ENCODE peak calls at places on chromosome 22, in four cellular contexts. I, Y, Z and O are unnamed samples.

GRCh38 chr22:25202290-25202921 is 2.7 kb downstream of the CRYBB3 start:
- DNase-seq in Z (peak; percentile 80), I (peak; percentile 52), Y (peak; percentile 71), O (peak; percentile 72)

GRCh38 chr22:46280999-46281623 is 13.3 kb downstream of the TTC38 start:
- DNase-seq in Y (no peak), I (no peak), Z (no peak), O (no peak)

GRCh38 chr22:30265851-30266444 is 703 bp downstream of the OSM start:
- DNase-seq in I (no peak), Y (no peak), Z (peak; percentile 87), O (no peak)

GRCh38 chr22:42459273-42460040 is 27.3 kb upstream of the NFAM1 start:
- DNase-seq in Z (no peak), Y (no peak), I (no peak), O (no peak)

GRCh38 chr22:18091478-18091877 is 13.7 kb downstream of the PEX26 start:
- DNase-seq in I (no peak), Z (no peak), Y (peak; percentile 47), O (no peak)

GRCh38 chr22:34105461-34106062 is 185.3 kb upstream of the LARGE1 start:
- DNase-seq in Z (peak; percentile 15), I (no peak), Y (peak; percentile 2), O (peak; percentile 67)

GRCh38 chr22:27129266-27129665 is 471.9 kb downstream of the MIAT start:
- DNase-seq in Y (peak; percentile 96), Z (no peak), I (no peak), O (no peak)

GRCh38 chr22:20046730-20047129 is 25.8 kb downstream of the TANGO2 start:
- DNase-seq in I (no peak), Y (no peak), Z (no peak), O (no peak)

GRCh38 chr22:43743929-43744643 is 68.0 kb downstream of the EFCAB6 start:
- DNase-seq in I (no peak), Y (no peak), Z (no peak), O (no peak)

GRCh38 chr22:38901111-38901641 is 29.2 kb upstream of the CBX6 start:
- DNase-seq in I (no peak), Y (no peak), Z (no peak), O (no peak)

GRCh38 chr22:46549565-46549840 is 12.1 kb upstream of the CELSR1 start:
- DNase-seq in I (no peak), Z (no peak), Y (no peak), O (no peak)

GRCh38 chr22:22032906-22033802 is 50.6 kb upstream of the TOP3B start:
- DNase-seq in I (no peak), Z (no peak), Y (no peak), O (no peak)

GRCh38 chr22:22031571-22031970 is 49.0 kb upstream of the TOP3B start:
- DNase-seq in Y (no peak), Z (no peak), I (no peak), O (no peak)

GRCh38 chr22:22032099-22032905 is 49.7 kb upstream of the TOP3B start:
- DNase-seq in Y (no peak), I (no peak), Z (no peak), O (no peak)

GRCh38 chr22:22031183-22031560 is 48.6 kb upstream of the TOP3B start:
- DNase-seq in I (no peak), Z (no peak), Y (no peak), O (no peak)

GRCh38 chr22:22030493-22031182 is 48.1 kb upstream of the TOP3B start:
- DNase-seq in Y (peak; percentile 40), I (no peak), Z (peak; percentile 83), O (no peak)
- TF ChIP-seq CTCF in Y (peak; percentile 57), I (peak; percentile 23), Z (peak; percentile 74), O (peak; percentile 41)

GRCh38 chr22:48665286-48666010 is 1162.2 kb downstream of the BRD1 start:
- DNase-seq in Y (no peak), I (no peak), Z (no peak), O (no peak)

GRCh38 chr22:48661984-48662383 is 1165.7 kb downstream of the BRD1 start:
- DNase-seq in Z (no peak), I (no peak), Y (no peak), O (no peak)

GRCh38 chr22:48664586-48664985 is 1163.1 kb downstream of the BRD1 start:
- DNase-seq in Y (no peak), I (no peak), Z (no peak), O (no peak)

GRCh38 chr22:48662476-48663150 is 1165.1 kb downstream of the BRD1 start:
- DNase-seq in Z (no peak), I (no peak), Y (no peak), O (no peak)

DNA sequence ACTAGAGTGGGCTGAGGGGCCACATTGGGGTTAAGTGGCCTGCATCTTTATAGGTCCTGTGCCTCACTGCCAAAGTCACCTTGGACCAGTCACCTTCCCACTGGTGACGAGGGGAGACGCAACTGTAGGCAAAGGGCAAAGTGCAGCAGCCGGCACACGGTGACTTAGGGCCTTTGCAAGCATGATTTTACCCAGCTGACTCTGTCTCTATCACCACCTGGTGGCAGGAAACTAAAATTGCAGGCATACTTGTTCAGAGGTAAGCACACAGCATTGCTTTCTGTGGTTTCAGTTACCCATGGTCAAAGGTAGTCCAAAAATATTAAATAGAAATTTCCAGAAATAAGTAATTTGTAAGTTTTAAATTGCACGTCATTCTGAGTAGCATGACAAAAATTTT is 1164.4 kb downstream of the BRD1 start:
- DNase-seq in Z (no peak), I (no peak), Y (peak; percentile 24), O (no peak)
- TF ChIP-seq CTCF in Z (no peak), I (peak; percentile 20), Y (peak; percentile 25), O (peak; percentile 68)

GRCh38 chr22:48968201-48968959 is 859.3 kb downstream of the BRD1 start:
- DNase-seq in Y (no peak), I (no peak), Z (no peak), O (no peak)
- TF ChIP-seq CTCF in Y (no peak), I (no peak), Z (peak; percentile 11), O (peak; percentile 68)

GRCh38 chr22:32771761-32772160 is 29.7 kb upstream of the TIMP3 start:
- DNase-seq in Z (no peak), I (no peak), Y (no peak), O (no peak)

GRCh38 chr22:32777997-32778396 is 23.5 kb upstream of the TIMP3 start:
- DNase-seq in Z (no peak), I (no peak), Y (no peak), O (no peak)

GRCh38 chr22:32776397-32776796 is 25.1 kb upstream of the TIMP3 start:
- DNase-seq in Z (no peak), I (no peak), Y (no peak), O (no peak)

GRCh38 chr22:32776800-32777199 is 24.7 kb upstream of the TIMP3 start:
- DNase-seq in I (no peak), Y (no peak), Z (no peak), O (no peak)

GRCh38 chr22:32775957-32776356 is 25.5 kb upstream of the TIMP3 start:
- DNase-seq in Z (no peak), Y (no peak), I (no peak), O (no peak)
- TF ChIP-seq CTCF in Z (peak; percentile 5), Y (peak; percentile 36), I (peak; percentile 40), O (peak; percentile 54)

DNA sequence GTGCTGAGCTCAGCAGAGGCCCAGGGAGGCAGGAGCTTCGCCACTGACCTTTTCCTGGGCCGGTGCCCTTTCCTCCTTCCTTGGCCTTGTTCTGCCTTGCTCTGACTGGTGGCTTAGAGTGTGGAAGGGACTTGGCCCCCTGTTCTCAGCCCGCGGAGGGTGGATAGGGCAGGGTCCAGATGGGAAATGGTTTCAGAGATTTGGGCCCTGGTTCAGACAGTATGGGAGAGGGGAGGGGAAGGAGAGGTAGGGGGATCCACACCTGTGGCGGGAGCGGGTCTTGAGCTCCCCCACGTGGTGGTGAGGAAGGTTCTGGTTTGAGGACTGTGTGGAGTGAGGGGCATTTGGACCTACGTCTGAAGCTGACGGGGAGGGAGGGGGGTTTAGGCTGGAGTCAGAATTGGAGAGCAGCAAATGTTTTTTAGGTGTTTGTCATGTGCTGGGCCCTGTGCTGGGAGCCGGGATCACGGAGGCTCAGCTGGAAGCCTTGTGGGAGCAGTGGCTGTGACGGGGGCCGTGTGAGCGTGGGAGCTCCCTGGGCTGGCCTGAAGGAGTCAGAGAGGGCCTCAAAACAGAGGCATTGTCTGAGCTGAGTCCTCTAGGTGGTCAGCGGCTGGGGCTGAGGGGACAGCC is 27.2 kb downstream of the SHANK3 start:
- DNase-seq in Y (no peak), Z (no peak), I (no peak), O (no peak)
- TF ChIP-seq CTCF in Y (no peak), Z (peak; percentile 25), I (peak; percentile 31), O (no peak)

DNA sequence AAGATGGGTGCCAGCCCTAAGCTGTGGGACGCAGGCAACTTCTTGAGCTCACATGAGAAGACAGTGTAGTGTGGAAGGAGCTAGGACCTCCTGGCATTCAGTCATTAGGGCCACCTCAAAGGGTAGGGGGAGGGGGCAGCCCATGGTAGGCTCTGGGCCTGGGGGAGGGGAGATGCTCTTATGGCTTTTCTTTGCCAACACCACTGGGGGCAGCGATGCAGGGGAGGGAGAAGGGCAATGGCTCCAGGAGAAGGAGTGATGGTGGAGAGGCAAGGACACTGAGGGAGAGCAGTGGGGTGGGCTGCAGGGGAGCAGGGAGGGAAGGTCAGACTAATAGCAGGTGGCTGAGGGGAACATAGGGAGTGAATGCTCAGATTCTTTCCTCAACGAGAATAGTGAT is 63.3 kb upstream of the SUSD2 start:
- DNase-seq in Y (no peak), Z (no peak), I (no peak), O (no peak)
- TF ChIP-seq CTCF in Y (no peak), Z (no peak), I (no peak), O (no peak)

GRCh38 chr22:39927544-39927943 is 26.7 kb downstream of the GRAP2 start:
- DNase-seq in I (no peak), Y (no peak), Z (no peak), O (no peak)
- TF ChIP-seq CTCF in I (no peak), Y (no peak), Z (no peak), O (peak; percentile 48)

DNA sequence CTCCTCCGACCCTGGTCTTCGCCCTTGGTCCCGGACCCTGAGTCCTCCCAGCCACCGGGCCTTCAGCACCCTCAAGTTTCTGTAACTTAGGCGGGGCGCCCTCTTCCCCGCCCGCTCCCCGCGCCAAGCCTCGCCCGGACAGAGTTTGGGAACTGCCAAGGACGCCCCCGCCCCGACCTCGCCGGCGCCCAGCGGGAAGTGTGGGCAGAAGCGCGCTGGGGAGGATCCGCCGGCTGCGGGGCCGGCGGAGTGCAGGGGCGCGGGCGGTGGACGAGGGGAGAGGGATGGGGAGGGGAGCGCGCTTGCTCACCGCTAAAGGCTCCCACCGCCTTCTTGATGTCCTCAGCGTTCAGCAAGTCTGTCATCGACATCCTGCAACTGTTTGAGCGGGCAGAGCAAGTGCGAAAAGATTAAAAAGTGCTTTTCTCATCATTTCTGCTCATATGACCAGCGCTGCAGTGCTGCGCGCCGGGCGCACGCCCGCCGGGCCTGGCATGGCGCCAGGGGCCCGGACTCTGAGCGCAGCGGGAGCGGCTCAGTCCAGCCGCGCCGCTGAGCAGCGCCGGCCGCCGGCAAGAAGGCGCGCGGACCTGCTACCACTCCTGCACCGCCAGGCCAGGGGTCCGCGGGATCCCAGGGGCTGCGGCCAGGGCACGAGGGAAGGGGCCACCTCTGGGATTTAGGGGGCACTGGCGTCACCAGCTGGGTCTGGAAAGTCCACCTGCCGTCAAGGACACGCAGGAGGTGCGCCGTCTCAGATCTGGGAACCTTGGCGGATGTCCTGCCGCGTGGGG is at the start of gene PVALB:
- DNase-seq in Z (no peak), I (peak; percentile 21), Y (peak; percentile 22), O (no peak)
- TF ChIP-seq CTCF in Z (no peak), I (no peak), Y (no peak), O (no peak)